ENCODE peak calls at places on chromosomes 7 and 10, in eight cellular contexts. T is heart left ventricle, I is lung, Z is brain microvascular endothelial cell, L is astrocyte of the cerebellum, B is fibroblast of lung, K is adrenal gland, O is WERI-Rb-1. R is an unnamed sample.
A peak's percentile ranks its signal among the peaks of the same experiment; 100 is the strongest.

GRCh38 chr10:127293640-127294039 is 97.2 kb upstream of the INSYN2A start:
- DNase-seq in T (no peak), K (no peak), O (no peak), Z (no peak), I (no peak), B (no peak), L (no peak), R (no peak)

GRCh38 chr10:33952692-33953360 is 618.4 kb upstream of the NRP1 start:
- DNase-seq in B (no peak), L (no peak), T (no peak), Z (peak; percentile 71), K (no peak), O (no peak), I (no peak), R (peak; percentile 33)

GRCh38 chr10:110664483-110665420 is 20.6 kb downstream of the RBM20 start:
- DNase-seq in B (peak; percentile 88), T (no peak), K (no peak), I (no peak), O (no peak), Z (peak; percentile 90), L (peak; percentile 80), R (peak; percentile 70)

GRCh38 chr10:108597657-108598319 is 1325.5 kb downstream of the XPNPEP1 start:
- DNase-seq in I (no peak), L (no peak), O (no peak), K (no peak), B (no peak), Z (no peak), T (no peak), R (no peak)

GRCh38 chr10:114902151-114902550 is 35.8 kb upstream of the TRUB1 start:
- DNase-seq in Z (no peak), O (no peak), K (no peak), I (no peak), L (no peak), B (no peak), T (no peak), R (no peak)

GRCh38 chr10:53111529-53111928 is 338.9 kb upstream of the MBL2 start:
- DNase-seq in K (no peak), I (no peak), T (no peak), B (no peak), L (no peak), Z (no peak), O (no peak), R (no peak)

GRCh38 chr10:71036586-71036985 is 148.2 kb upstream of the PCBD1 start:
- DNase-seq in K (no peak), B (no peak), O (no peak), I (no peak), L (no peak), T (no peak), Z (no peak), R (no peak)

GRCh38 chr7:116571037-116571436 is 46.2 kb downstream of the CAV1 start:
- DNase-seq in T (no peak), K (no peak), I (no peak), Z (peak; percentile 49), B (peak; percentile 87), O (no peak), L (peak; percentile 66), R (no peak)

GRCh38 chr7:31646969-31647368 is 40.0 kb upstream of the PPP1R17 start:
- DNase-seq in L (no peak), B (no peak), K (no peak), I (no peak), Z (no peak), T (no peak), O (no peak), R (no peak)

GRCh38 chr7:6422926-6423632 is 24.7 kb downstream of the DAGLB start:
- DNase-seq in L (no peak), O (no peak), T (peak; percentile 77), B (no peak), I (no peak), Z (no peak), K (no peak), R (no peak)

GRCh38 chr7:102834999-102835398 is 77.8 kb upstream of the LRRC17 start:
- DNase-seq in O (no peak), B (peak; percentile 79), L (peak; percentile 72), K (no peak), T (no peak), I (no peak), Z (peak; percentile 74), R (no peak)

GRCh38 chr7:124179641-124180040 is 146.8 kb upstream of the TMEM229A start:
- DNase-seq in K (no peak), O (no peak), I (no peak), T (no peak), Z (no peak), B (no peak), L (no peak), R (no peak)

GRCh38 chr7:119350334-119350733 is 922.6 kb upstream of the KCND2 start:
- DNase-seq in K (no peak), O (no peak), T (no peak), L (no peak), Z (no peak), I (no peak), B (no peak), R (no peak)

GRCh38 chr10:48523820-48524758 is 80.8 kb downstream of the ARHGAP22 start:
- DNase-seq in L (no peak), T (no peak), Z (no peak), I (no peak), O (peak; percentile 56), B (peak; percentile 14), K (no peak), R (no peak)

GRCh38 chr7:74164985-74165456 is 9.1 kb upstream of the EIF4H start:
- DNase-seq in B (peak; percentile 40), O (no peak), L (no peak), I (no peak), Z (no peak), K (peak; percentile 65), T (no peak), R (no peak)

GRCh38 chr7:140247564-140247963 is 70.8 kb upstream of the KDM7A start:
- DNase-seq in Z (no peak), I (no peak), L (no peak), O (no peak), B (no peak), K (no peak), T (no peak), R (no peak)

GRCh38 chr10:86960003-86960862 is 1.8 kb downstream of the SNCG start:
- DNase-seq in K (peak; percentile 77), I (no peak), B (peak; percentile 74), L (no peak), Z (peak; percentile 39), O (peak; percentile 77), T (peak; percentile 70), R (no peak)

GRCh38 chr7:20896996-20897395 is 110.3 kb upstream of the SP8 start:
- DNase-seq in I (no peak), O (no peak), L (no peak), Z (no peak), K (no peak), T (no peak), B (no peak), R (no peak)

GRCh38 chr10:14476641-14477407 is 146.1 kb upstream of the FRMD4A start:
- DNase-seq in K (no peak), Z (no peak), B (no peak), I (no peak), L (peak; percentile 96), T (no peak), O (no peak), R (peak; percentile 23)

GRCh38 chr10:112973805-112974204 is 23.8 kb downstream of the TCF7L2 start:
- DNase-seq in Z (no peak), L (no peak), I (no peak), B (no peak), T (no peak), K (no peak), O (no peak), R (no peak)

GRCh38 chr10:46536171-46536570 is 20.3 kb downstream of the GPRIN2 start:
- DNase-seq in I (no peak), T (peak; percentile 60), L (no peak), B (no peak), Z (no peak), K (no peak), O (no peak), R (no peak)

GRCh38 chr10:59107147-59107546 is 69.3 kb upstream of the PHYHIPL start:
- DNase-seq in I (no peak), O (no peak), T (no peak), B (no peak), L (peak; percentile 29), Z (no peak), K (no peak), R (no peak)

DNA sequence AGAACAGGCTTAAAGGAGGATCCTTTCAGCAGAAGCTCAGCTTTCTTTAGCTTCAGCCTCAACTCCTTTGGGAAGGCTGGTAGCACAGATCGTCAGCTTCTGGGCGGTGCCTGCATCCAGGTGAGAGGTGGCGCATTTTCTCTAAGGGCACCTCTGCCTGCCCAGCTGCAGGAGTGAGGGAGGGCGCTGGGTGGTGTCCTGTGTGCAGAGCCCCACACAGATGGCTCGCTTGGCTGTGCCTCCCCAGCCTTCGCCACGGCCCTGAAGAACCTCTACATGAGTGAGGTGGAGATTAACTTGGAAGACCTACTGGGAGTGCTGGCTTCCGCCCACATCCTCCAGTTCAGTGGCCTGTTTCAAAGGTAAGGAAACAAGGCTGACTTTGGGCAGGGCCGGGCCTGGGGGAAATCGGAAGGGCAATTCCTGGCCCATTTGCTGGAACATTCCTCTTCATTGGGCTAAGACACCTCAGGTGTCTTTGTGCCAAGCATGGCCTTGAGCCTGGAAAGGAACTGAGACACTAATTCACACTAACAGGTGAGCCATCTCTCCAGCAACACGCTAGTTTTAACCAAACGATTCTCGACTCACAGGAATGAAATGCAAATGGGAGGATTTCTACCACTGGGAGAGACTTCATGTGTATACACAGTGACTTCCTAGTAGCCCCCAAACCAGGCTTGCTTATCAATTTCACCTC is 19.9 kb downstream of the BTBD16 start:
- DNase-seq in L (no peak), T (no peak), K (no peak), I (no peak), Z (no peak), O (no peak), B (no peak), R (no peak)
- TF ChIP-seq CTCF in L (no peak), T (no peak), K (no peak), I (no peak), Z (no peak), O (no peak), B (no peak), R (no peak)

GRCh38 chr7:1092161-1092632 is 4.3 kb downstream of the GPER1 start:
- DNase-seq in K (no peak), T (no peak), L (no peak), Z (no peak), O (no peak), I (no peak), B (no peak), R (no peak)
- H3K4me3 ChIP-seq in K (no peak overlapping the region), T (no peak overlapping the region), L (no peak overlapping the region), Z (no peak overlapping the region), O (no peak overlapping the region), I (no peak overlapping the region), B (no peak overlapping the region), R (no peak overlapping the region)

DNA sequence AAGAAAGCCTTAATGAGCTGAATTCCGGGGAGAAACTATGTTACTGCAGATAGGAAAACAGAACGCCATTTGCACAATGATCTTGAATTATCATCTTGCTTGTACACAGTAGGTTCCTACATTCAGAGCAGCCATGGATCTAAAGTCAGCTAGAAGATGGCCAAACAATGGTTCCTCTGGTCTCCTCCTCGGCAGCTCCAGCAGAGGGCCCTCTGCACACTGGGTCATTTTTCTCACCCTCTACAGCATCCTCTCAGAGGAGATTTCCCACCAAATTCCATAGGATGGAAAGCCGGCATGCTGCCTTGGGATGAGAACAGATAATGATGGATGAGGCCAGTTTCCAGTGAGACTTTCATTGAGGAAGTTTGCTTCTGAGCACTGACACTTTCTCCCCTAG is 308.5 kb upstream of the NFE2L3 start:
- DNase-seq in Z (no peak), L (no peak), O (no peak), B (no peak), K (no peak), I (no peak), T (no peak), R (no peak)
- TF ChIP-seq CTCF in Z (peak; percentile 54), L (no peak), O (peak; percentile 10), B (no peak), K (no peak), I (no peak), T (no peak), R (no peak)

GRCh38 chr10:27744478-27745379 is 890 bp downstream of the MKX start:
- DNase-seq in B (peak; percentile 38), T (peak; percentile 60), I (no peak), K (no peak), L (no peak), Z (no peak), O (no peak), R (no peak)
- H3K4me3 ChIP-seq in B (peak overlapping the region; percentile 57), T (peak overlapping the region; percentile 67), I (peak overlapping the region; percentile 1), K (no peak overlapping the region), L (peak overlapping the region; percentile 45), Z (peak overlapping the region; percentile 12), O (no peak overlapping the region), R (peak overlapping the region; percentile 61)

R was measured in AG04449.